ENCODE peak calls at places on chromosomes 3 and 15, in five cellular contexts. F, M, K, E and C are unnamed samples.
A peak's percentile ranks its signal among the peaks of the same experiment; 100 is the strongest.

GRCh38 chr3:37546876-37547275 is 314.8 kb upstream of the CTDSPL start:
- DNase-seq in K (no peak), F (no peak), E (peak; percentile 41), M (peak; percentile 14), C (peak; percentile 24)

GRCh38 chr3:70811880-70812279 is 499.4 kb upstream of the MDFIC2 start:
- DNase-seq in F (no peak), K (no peak), M (no peak), E (no peak), C (no peak)

GRCh38 chr15:84749111-84749991 is 959 bp downstream of the ZNF592 start:
- DNase-seq in E (peak; percentile 40), M (peak; percentile 65), K (peak; percentile 64), F (peak; percentile 43), C (no peak)

GRCh38 chr3:39137435-39137936 is 15.9 kb downstream of the CSRNP1 start:
- DNase-seq in E (no peak), M (no peak), F (no peak), K (no peak), C (no peak)

GRCh38 chr15:49860101-49860500 is 239.3 kb downstream of the DTWD1 start:
- DNase-seq in M (no peak), E (peak; percentile 60), K (no peak), F (no peak), C (no peak)

GRCh38 chr3:31364711-31365110 is 168.0 kb upstream of the STT3B start:
- DNase-seq in E (peak; percentile 79), F (no peak), K (no peak), M (no peak), C (no peak)

GRCh38 chr3:50347187-50347813 is 1.8 kb upstream of the ZMYND10 start:
- DNase-seq in E (peak; percentile 79), M (peak; percentile 66), K (peak; percentile 82), F (peak; percentile 78), C (peak; percentile 51)

GRCh38 chr15:56917652-56918045 is 795 bp upstream of the TCF12 start:
- DNase-seq in K (no peak), E (no peak), F (no peak), M (no peak), C (no peak)

GRCh38 chr3:55584030-55584429 is 96.9 kb upstream of the WNT5A start:
- DNase-seq in E (no peak), K (no peak), M (no peak), F (no peak), C (no peak)

GRCh38 chr3:188918086-188918485 is 253.7 kb upstream of the TPRG1 start:
- DNase-seq in K (no peak), E (no peak), M (no peak), F (no peak), C (no peak)

GRCh38 chr3:15512173-15512572 is 9.3 kb downstream of the COLQ start:
- DNase-seq in K (no peak), M (peak; percentile 58), E (no peak), F (no peak), C (no peak)

GRCh38 chr15:87167055-87167454 is 1087.4 kb downstream of the AGBL1 start:
- DNase-seq in M (no peak), K (no peak), E (peak; percentile 62), F (no peak), C (no peak)

GRCh38 chr15:67940324-67940719 is 100.5 kb upstream of the RNU6-1 start:
- DNase-seq in F (no peak), M (no peak), E (no peak), K (no peak), C (no peak)

GRCh38 chr3:146781059-146781458 is 175.9 kb upstream of the PLSCR5 start:
- DNase-seq in F (no peak), E (no peak), K (no peak), M (no peak), C (no peak)

GRCh38 chr15:74461847-74462511 is 1.0 kb upstream of the UBL7 start:
- DNase-seq in M (no peak), E (peak; percentile 22), F (no peak), K (no peak), C (no peak)

GRCh38 chr3:16085410-16085809 is 89.1 kb upstream of the GALNT15 start:
- DNase-seq in K (no peak), F (no peak), M (peak; percentile 65), E (no peak), C (no peak)

GRCh38 chr15:73962409-73962808 is 29.7 kb downstream of the STOML1 start:
- DNase-seq in M (no peak), F (no peak), K (no peak), E (no peak), C (no peak)

GRCh38 chr3:67653425-67654098 is 850 bp downstream of the SUCLG2 start:
- DNase-seq in F (no peak), E (no peak), K (no peak), M (no peak), C (no peak)

GRCh38 chr3:13544293-13544831 is 4.6 kb upstream of the FBLN2 start:
- DNase-seq in K (peak; percentile 73), M (no peak), F (peak; percentile 36), E (peak; percentile 94), C (no peak)

GRCh38 chr3:104952160-104952559 is 414.5 kb upstream of the ALCAM start:
- DNase-seq in M (no peak), K (no peak), E (no peak), F (no peak), C (no peak)

GRCh38 chr3:104412608-104413580 is 953.8 kb upstream of the ALCAM start:
- DNase-seq in K (no peak), F (no peak), M (no peak), E (no peak), C (no peak)

GRCh38 chr15:36469567-36469966 is 109.9 kb upstream of the CDIN1 start:
- DNase-seq in E (peak; percentile 59), M (peak; percentile 3), F (no peak), K (no peak), C (no peak)

GRCh38 chr15:91974321-91974720 is 120.8 kb downstream of the SLCO3A1 start:
- DNase-seq in M (no peak), F (no peak), K (no peak), E (no peak), C (no peak)

GRCh38 chr3:166570136-166570535 is 732.9 kb upstream of the BCHE start:
- DNase-seq in K (no peak), E (no peak), F (no peak), M (no peak), C (no peak)

GRCh38 chr3:58163234-58163633 is 47.5 kb downstream of the DNASE1L3 start:
- DNase-seq in K (no peak), E (no peak), F (no peak), M (no peak), C (no peak)

GRCh38 chr15:79944625-79945024 is 26.4 kb downstream of the BCL2A1 start:
- DNase-seq in E (no peak), M (no peak), F (no peak), K (no peak), C (no peak)

GRCh38 chr3:156135921-156136655 is 15.7 kb downstream of the KCNAB1 start:
- DNase-seq in K (no peak), M (no peak), F (no peak), E (no peak), C (no peak)

GRCh38 chr3:25455316-25456232 is 27.5 kb downstream of the RARB start:
- DNase-seq in F (no peak), E (peak; percentile 80), K (no peak), M (peak; percentile 47), C (peak; percentile 48)

GRCh38 chr15:88664151-88664778 is 25.4 kb downstream of the ISG20 start:
- DNase-seq in F (peak; percentile 63), K (no peak), E (peak; percentile 33), M (peak; percentile 33), C (peak; percentile 28)

GRCh38 chr3:174170248-174170647 is 688.9 kb upstream of the NAALADL2 start:
- DNase-seq in M (no peak), F (no peak), E (no peak), K (no peak), C (no peak)

GRCh38 chr3:12963869-12964712 is 109.1 kb downstream of the IQSEC1 start:
- DNase-seq in K (no peak), E (no peak), M (no peak), F (no peak), C (no peak)

GRCh38 chr3:42814914-42815507 is 5.8 kb downstream of the ACKR2 start:
- DNase-seq in K (no peak), M (no peak), E (no peak), F (no peak), C (no peak)

GRCh38 chr15:71638876-71639275 is 171.5 kb upstream of the NR2E3 start:
- DNase-seq in F (no peak), M (no peak), K (no peak), E (no peak), C (no peak)

GRCh38 chr15:101198820-101199219 is 53.0 kb downstream of the CHSY1 start:
- DNase-seq in K (no peak), M (no peak), E (peak; percentile 61), F (no peak), C (no peak)